ENCODE peak calls at places on chromosomes 4 and X, in six cellular contexts. One of them, this sample, is unnamed.

GRCh38 chr4:10716163-10716562 is 31.6 kb upstream of the CLNK start:
- DNase-seq in endodermal cell: no peak
- DNase-seq in Peyer's patch: no peak
- DNase-seq in uterus: no peak
- DNase-seq in foreskin fibroblast: peak; percentile 12
- DNase-seq in AG04450: no peak
- DNase-seq in this sample: no peak

GRCh38 chrX:46318551-46318950 is 226.7 kb downstream of the ZNF674 start:
- DNase-seq in endodermal cell: no peak
- DNase-seq in Peyer's patch: no peak
- DNase-seq in uterus: no peak
- DNase-seq in foreskin fibroblast: no peak
- DNase-seq in AG04450: no peak
- DNase-seq in this sample: no peak

GRCh38 chr4:38387348-38387747 is 276.7 kb upstream of the KLF3 start:
- DNase-seq in endodermal cell: no peak
- DNase-seq in Peyer's patch: no peak
- DNase-seq in uterus: peak; percentile 74
- DNase-seq in foreskin fibroblast: no peak
- DNase-seq in AG04450: no peak
- DNase-seq in this sample: no peak

GRCh38 chr4:18533262-18533775 is 511.8 kb upstream of the LCORL start:
- DNase-seq in endodermal cell: no peak
- DNase-seq in Peyer's patch: no peak
- DNase-seq in uterus: no peak
- DNase-seq in foreskin fibroblast: no peak
- DNase-seq in AG04450: no peak
- DNase-seq in this sample: no peak

GRCh38 chr4:169238445-169238844 is 32.3 kb downstream of the SH3RF1 start:
- DNase-seq in endodermal cell: no peak
- DNase-seq in Peyer's patch: no peak
- DNase-seq in uterus: no peak
- DNase-seq in foreskin fibroblast: peak; percentile 68
- DNase-seq in AG04450: no peak
- DNase-seq in this sample: no peak

GRCh38 chrX:111847491-111847890 is 28.5 kb upstream of the TRPC5OS start:
- DNase-seq in endodermal cell: no peak
- DNase-seq in Peyer's patch: no peak
- DNase-seq in uterus: no peak
- DNase-seq in foreskin fibroblast: no peak
- DNase-seq in AG04450: no peak
- DNase-seq in this sample: no peak

GRCh38 chrX:81195712-81196111 is 6.0 kb downstream of the HMGN5 start:
- DNase-seq in endodermal cell: peak; percentile 84
- DNase-seq in Peyer's patch: no peak
- DNase-seq in uterus: no peak
- DNase-seq in foreskin fibroblast: peak; percentile 65
- DNase-seq in AG04450: no peak
- DNase-seq in this sample: no peak

GRCh38 chr4:75142377-75142776 is 209.5 kb downstream of the PARM1 start:
- DNase-seq in endodermal cell: no peak
- DNase-seq in Peyer's patch: no peak
- DNase-seq in uterus: no peak
- DNase-seq in foreskin fibroblast: no peak
- DNase-seq in AG04450: no peak
- DNase-seq in this sample: no peak

GRCh38 chr4:10611673-10612072 is 72.9 kb downstream of the CLNK start:
- DNase-seq in endodermal cell: peak; percentile 60
- DNase-seq in Peyer's patch: no peak
- DNase-seq in uterus: no peak
- DNase-seq in foreskin fibroblast: peak; percentile 92
- DNase-seq in AG04450: peak; percentile 76
- DNase-seq in this sample: no peak

GRCh38 chr4:86791126-86791525 is 58.1 kb downstream of the SLC10A6 start:
- DNase-seq in endodermal cell: peak; percentile 83
- DNase-seq in Peyer's patch: no peak
- DNase-seq in uterus: no peak
- DNase-seq in foreskin fibroblast: no peak
- DNase-seq in AG04450: no peak
- DNase-seq in this sample: no peak

GRCh38 chr4:53706422-53707032 is 115.2 kb upstream of the LNX1 start:
- DNase-seq in endodermal cell: peak; percentile 56
- DNase-seq in Peyer's patch: no peak
- DNase-seq in uterus: no peak
- DNase-seq in foreskin fibroblast: peak; percentile 83
- DNase-seq in AG04450: no peak
- DNase-seq in this sample: peak; percentile 40

GRCh38 chr4:29326816-29327215 is 1393.4 kb upstream of the PCDH7 start:
- DNase-seq in endodermal cell: no peak
- DNase-seq in Peyer's patch: no peak
- DNase-seq in uterus: no peak
- DNase-seq in foreskin fibroblast: no peak
- DNase-seq in AG04450: no peak
- DNase-seq in this sample: no peak

GRCh38 chrX:130637591-130637990 is 235.8 kb downstream of the RBMX2 start:
- DNase-seq in endodermal cell: no peak
- DNase-seq in Peyer's patch: no peak
- DNase-seq in uterus: no peak
- DNase-seq in foreskin fibroblast: peak; percentile 56
- DNase-seq in AG04450: peak; percentile 4
- DNase-seq in this sample: no peak

GRCh38 chr4:177562859-177563258 is 120.6 kb upstream of the AGA start:
- DNase-seq in endodermal cell: no peak
- DNase-seq in Peyer's patch: no peak
- DNase-seq in uterus: no peak
- DNase-seq in foreskin fibroblast: no peak
- DNase-seq in AG04450: no peak
- DNase-seq in this sample: no peak

GRCh38 chr4:170145120-170145519 is 55.4 kb upstream of the AADAT start:
- DNase-seq in endodermal cell: no peak
- DNase-seq in Peyer's patch: no peak
- DNase-seq in uterus: no peak
- DNase-seq in foreskin fibroblast: no peak
- DNase-seq in AG04450: no peak
- DNase-seq in this sample: no peak

GRCh38 chr4:89024051-89024675 is 32.8 kb downstream of the FAM13A start:
- DNase-seq in endodermal cell: peak; percentile 72
- DNase-seq in Peyer's patch: no peak
- DNase-seq in uterus: peak; percentile 25
- DNase-seq in foreskin fibroblast: peak; percentile 87
- DNase-seq in AG04450: peak; percentile 44
- DNase-seq in this sample: peak; percentile 9

GRCh38 chr4:64539234-64539849 is 130.1 kb upstream of the TECRL start:
- DNase-seq in endodermal cell: peak; percentile 76
- DNase-seq in Peyer's patch: no peak
- DNase-seq in uterus: no peak
- DNase-seq in foreskin fibroblast: peak; percentile 39
- DNase-seq in AG04450: no peak
- DNase-seq in this sample: peak; percentile 8

GRCh38 chr4:79413032-79413431 is 5.0 kb upstream of the GK2 start:
- DNase-seq in endodermal cell: no peak
- DNase-seq in Peyer's patch: no peak
- DNase-seq in uterus: no peak
- DNase-seq in foreskin fibroblast: no peak
- DNase-seq in AG04450: no peak
- DNase-seq in this sample: no peak

GRCh38 chr4:26458104-26458503 is 32.2 kb downstream of the CCKAR start:
- DNase-seq in endodermal cell: no peak
- DNase-seq in Peyer's patch: no peak
- DNase-seq in uterus: no peak
- DNase-seq in foreskin fibroblast: no peak
- DNase-seq in AG04450: peak; percentile 87
- DNase-seq in this sample: no peak

GRCh38 chr4:145409393-145409792 is 72.3 kb upstream of the SMAD1 start:
- DNase-seq in endodermal cell: no peak
- DNase-seq in Peyer's patch: no peak
- DNase-seq in uterus: no peak
- DNase-seq in foreskin fibroblast: no peak
- DNase-seq in AG04450: no peak
- DNase-seq in this sample: no peak

GRCh38 chr4:90960840-90961239 is 833.6 kb downstream of the CCSER1 start:
- DNase-seq in endodermal cell: no peak
- DNase-seq in Peyer's patch: no peak
- DNase-seq in uterus: no peak
- DNase-seq in foreskin fibroblast: no peak
- DNase-seq in AG04450: no peak
- DNase-seq in this sample: no peak

GRCh38 chrX:23822397-23822796 is 39.4 kb downstream of the SAT1 start:
- DNase-seq in endodermal cell: no peak
- DNase-seq in Peyer's patch: no peak
- DNase-seq in uterus: no peak
- DNase-seq in foreskin fibroblast: peak; percentile 48
- DNase-seq in AG04450: no peak
- DNase-seq in this sample: no peak

GRCh38 chr4:185911556-185912064 is 99.6 kb upstream of the SORBS2 start:
- DNase-seq in endodermal cell: no peak
- DNase-seq in Peyer's patch: no peak
- DNase-seq in uterus: no peak
- DNase-seq in foreskin fibroblast: peak; percentile 5
- DNase-seq in AG04450: no peak
- DNase-seq in this sample: no peak

GRCh38 chr4:3079694-3080123 is 5.2 kb downstream of the HTT start:
- DNase-seq in endodermal cell: no peak
- DNase-seq in Peyer's patch: no peak
- DNase-seq in uterus: no peak
- DNase-seq in foreskin fibroblast: no peak
- DNase-seq in AG04450: no peak
- DNase-seq in this sample: peak; percentile 70

GRCh38 chr4:124396333-124396732 is 316.2 kb downstream of the ANKRD50 start:
- DNase-seq in endodermal cell: no peak
- DNase-seq in Peyer's patch: no peak
- DNase-seq in uterus: no peak
- DNase-seq in foreskin fibroblast: no peak
- DNase-seq in AG04450: no peak
- DNase-seq in this sample: no peak

GRCh38 chr4:98950925-98951324 is 22.0 kb upstream of the EIF4E start:
- DNase-seq in endodermal cell: no peak
- DNase-seq in Peyer's patch: no peak
- DNase-seq in uterus: no peak
- DNase-seq in foreskin fibroblast: peak; percentile 41
- DNase-seq in AG04450: no peak
- DNase-seq in this sample: no peak

GRCh38 chrX:134544189-134544588 is 84.2 kb downstream of the HPRT1 start:
- DNase-seq in endodermal cell: no peak
- DNase-seq in Peyer's patch: no peak
- DNase-seq in uterus: no peak
- DNase-seq in foreskin fibroblast: no peak
- DNase-seq in AG04450: no peak
- DNase-seq in this sample: no peak

GRCh38 chrX:134544614-134545255 is 84.8 kb downstream of the HPRT1 start:
- DNase-seq in endodermal cell: peak; percentile 76
- DNase-seq in Peyer's patch: peak; percentile 52
- DNase-seq in uterus: no peak
- DNase-seq in foreskin fibroblast: no peak
- DNase-seq in AG04450: no peak
- DNase-seq in this sample: no peak

GRCh38 chrX:134546187-134546586 is 86.2 kb downstream of the HPRT1 start:
- DNase-seq in endodermal cell: peak; percentile 50
- DNase-seq in Peyer's patch: no peak
- DNase-seq in uterus: no peak
- DNase-seq in foreskin fibroblast: no peak
- DNase-seq in AG04450: no peak
- DNase-seq in this sample: no peak

GRCh38 chrX:134547047-134547679 is 87.2 kb downstream of the HPRT1 start:
- DNase-seq in endodermal cell: no peak
- DNase-seq in Peyer's patch: no peak
- DNase-seq in uterus: no peak
- DNase-seq in foreskin fibroblast: peak; percentile 50
- DNase-seq in AG04450: no peak
- DNase-seq in this sample: no peak

GRCh38 chrX:134545524-134545923 is 85.6 kb downstream of the HPRT1 start:
- DNase-seq in endodermal cell: peak; percentile 60
- DNase-seq in Peyer's patch: no peak
- DNase-seq in uterus: no peak
- DNase-seq in foreskin fibroblast: no peak
- DNase-seq in AG04450: no peak
- DNase-seq in this sample: no peak
- TF ChIP-seq CTCF in endodermal cell: no peak
- TF ChIP-seq CTCF in Peyer's patch: no peak
- TF ChIP-seq CTCF in uterus: no peak
- TF ChIP-seq CTCF in foreskin fibroblast: no peak
- TF ChIP-seq CTCF in AG04450: no peak
- TF ChIP-seq CTCF in this sample: no peak

DNA sequence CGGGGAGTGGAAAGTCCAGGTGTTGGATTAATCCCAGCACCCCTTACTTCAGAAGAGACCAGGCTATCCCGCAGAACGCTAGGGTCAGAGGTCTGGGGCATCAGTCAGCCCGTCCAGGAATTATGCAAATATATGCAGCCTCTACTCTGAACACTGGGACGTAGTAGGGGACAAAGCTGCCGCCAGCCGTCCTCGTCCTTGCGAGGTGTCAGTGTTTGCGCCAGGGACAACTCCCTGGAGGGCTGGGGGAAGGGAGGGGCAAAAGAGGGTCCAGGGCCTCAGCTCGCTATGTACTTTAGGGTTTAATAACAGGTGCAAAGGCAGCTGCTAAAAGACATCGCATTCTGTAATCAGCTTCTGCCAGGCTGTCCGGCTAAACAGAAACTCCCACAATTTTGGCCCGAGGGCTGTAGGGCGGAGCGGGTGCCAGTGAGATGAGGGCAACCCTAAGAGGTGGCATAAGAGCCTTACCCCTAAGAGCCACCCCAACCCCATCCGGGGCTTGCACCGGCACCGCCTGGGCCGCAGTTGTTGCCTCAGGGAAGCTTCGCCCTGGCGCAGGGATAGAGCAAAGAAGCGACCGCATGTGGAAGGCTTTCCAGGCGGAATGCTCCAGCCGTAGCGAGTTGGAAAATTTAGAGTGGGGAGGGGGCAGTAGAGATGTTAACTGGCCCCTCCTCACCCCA is 8.4 kb downstream of the HAND2 start:
- DNase-seq in endodermal cell: no peak
- DNase-seq in Peyer's patch: no peak
- DNase-seq in uterus: peak; percentile 65
- DNase-seq in foreskin fibroblast: no peak
- DNase-seq in AG04450: no peak
- DNase-seq in this sample: no peak
- H3K4me3 ChIP-seq in endodermal cell: peak overlapping the region; percentile 81
- H3K4me3 ChIP-seq in Peyer's patch: peak overlapping the region; percentile 40
- H3K4me3 ChIP-seq in uterus: peak overlapping the region; percentile 47
- H3K4me3 ChIP-seq in foreskin fibroblast: peak overlapping the region; percentile 56
- H3K4me3 ChIP-seq in AG04450: peak overlapping the region; percentile 66
- H3K4me3 ChIP-seq in this sample: no peak overlapping the region

GRCh38 chr4:36159208-36159607 is 85.1 kb downstream of the ARAP2 start:
- DNase-seq in endodermal cell: peak; percentile 50
- DNase-seq in Peyer's patch: no peak
- DNase-seq in uterus: no peak
- DNase-seq in foreskin fibroblast: no peak
- DNase-seq in AG04450: no peak
- DNase-seq in this sample: no peak
- TF ChIP-seq CTCF in endodermal cell: peak; percentile 69
- TF ChIP-seq CTCF in Peyer's patch: no peak
- TF ChIP-seq CTCF in uterus: no peak
- TF ChIP-seq CTCF in foreskin fibroblast: no peak
- TF ChIP-seq CTCF in AG04450: no peak
- TF ChIP-seq CTCF in this sample: no peak

DNA sequence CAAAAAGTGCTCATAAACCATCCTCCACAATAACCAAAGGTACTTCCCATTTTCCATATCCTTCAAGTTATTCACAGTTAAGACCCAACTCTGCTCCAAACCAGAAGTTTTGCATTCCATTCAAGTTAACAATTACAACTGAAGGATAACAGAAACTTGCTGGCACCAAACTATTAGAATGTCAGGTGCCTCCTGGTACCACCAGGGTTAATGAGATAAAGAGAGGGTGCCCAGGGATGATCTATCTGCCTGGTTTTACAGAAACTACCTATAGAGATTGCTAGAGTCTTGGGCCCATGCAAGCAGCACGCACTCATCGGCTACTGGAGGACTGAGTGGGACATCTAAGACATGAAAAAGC is 114.6 kb downstream of the RBM47 start:
- DNase-seq in endodermal cell: no peak
- DNase-seq in Peyer's patch: no peak
- DNase-seq in uterus: no peak
- DNase-seq in foreskin fibroblast: no peak
- DNase-seq in AG04450: no peak
- DNase-seq in this sample: peak; percentile 15
- H3K4me3 ChIP-seq in endodermal cell: no peak overlapping the region
- H3K4me3 ChIP-seq in Peyer's patch: peak overlapping the region; percentile 54
- H3K4me3 ChIP-seq in uterus: no peak overlapping the region
- H3K4me3 ChIP-seq in foreskin fibroblast: no peak overlapping the region
- H3K4me3 ChIP-seq in AG04450: no peak overlapping the region
- H3K4me3 ChIP-seq in this sample: peak overlapping the region; percentile 24